ENCODE peak calls at places on chromosome 22, in seven cellular contexts. D is spleen, R is GM12865, N is esophagus squamous epithelium, C is IMR-90, G is fibroblast of mammary gland, Z is type B pancreatic cell. P is an unnamed sample.

GRCh38 chr22:46149493-46149997 is 781 bp upstream of the PPARA start:
- DNase-seq in D (peak; percentile 89), R (peak; percentile 15), N (no peak), C (no peak), G (no peak), Z (no peak), P (no peak)

GRCh38 chr22:28358244-28358777 is 321.3 kb downstream of the TTC28 start:
- DNase-seq in D (no peak), R (no peak), N (no peak), C (no peak), G (no peak), Z (no peak), P (no peak)

GRCh38 chr22:38835888-38836301 is 7.9 kb downstream of the NPTXR start:
- DNase-seq in D (no peak), R (no peak), N (no peak), C (peak; percentile 69), G (peak; percentile 75), Z (no peak), P (no peak)

GRCh38 chr22:35752833-35753189 is 35.1 kb downstream of the APOL5 start:
- DNase-seq in D (no peak), R (no peak), N (no peak), C (no peak), G (no peak), Z (no peak), P (no peak)

GRCh38 chr22:24685804-24686203 is 82.8 kb downstream of the GGT1 start:
- DNase-seq in D (no peak), R (no peak), N (no peak), C (no peak), G (no peak), Z (no peak), P (no peak)

GRCh38 chr22:46085831-46086576 is 64.3 kb upstream of the PPARA start:
- DNase-seq in D (peak; percentile 76), R (no peak), N (no peak), C (no peak), G (peak; percentile 91), Z (no peak), P (peak; percentile 86)

GRCh38 chr22:40733919-40734318 is 54.6 kb downstream of the MCHR1 start:
- DNase-seq in D (no peak), R (no peak), N (no peak), C (no peak), G (no peak), Z (no peak), P (peak; percentile 0)

GRCh38 chr22:35684270-35684700 is 33.4 kb upstream of the APOL5 start:
- DNase-seq in D (no peak), R (peak; percentile 24), N (no peak), C (peak; percentile 38), G (peak; percentile 66), Z (no peak), P (no peak)

GRCh38 chr22:40499187-40499753 is 128.9 kb downstream of the SGSM3 start:
- DNase-seq in D (no peak), R (peak; percentile 72), N (no peak), C (peak; percentile 99), G (peak; percentile 99), Z (no peak), P (no peak)

GRCh38 chr22:31754813-31755212 is 994 bp downstream of the DEPDC5 start:
- DNase-seq in D (no peak), R (peak; percentile 31), N (no peak), C (no peak), G (peak; percentile 28), Z (no peak), P (no peak)

GRCh38 chr22:47294222-47294532 is 531.7 kb downstream of the TBC1D22A start:
- DNase-seq in D (no peak), R (no peak), N (no peak), C (peak; percentile 52), G (peak; percentile 89), Z (no peak), P (no peak)

GRCh38 chr22:48464246-48464645 is 1363.4 kb downstream of the BRD1 start:
- DNase-seq in D (peak; percentile 28), R (no peak), N (no peak), C (no peak), G (no peak), Z (no peak), P (no peak)

GRCh38 chr22:29003975-29004646 is 57.5 kb downstream of the C22orf31 start:
- DNase-seq in D (no peak), R (no peak), N (no peak), C (no peak), G (no peak), Z (no peak), P (no peak)

GRCh38 chr22:45448431-45448830 is 34.9 kb downstream of the RIBC2 start:
- DNase-seq in D (no peak), R (no peak), N (no peak), C (no peak), G (peak; percentile 80), Z (no peak), P (no peak)

GRCh38 chr22:20551805-20552449 is 44.5 kb downstream of the MED15 start:
- DNase-seq in D (peak; percentile 76), R (no peak), N (no peak), C (no peak), G (no peak), Z (no peak), P (peak; percentile 55)

GRCh38 chr22:42906605-42907338 is 49.7 kb upstream of the ARFGAP3 start:
- DNase-seq in D (no peak), R (no peak), N (no peak), C (peak; percentile 16), G (peak; percentile 53), Z (no peak), P (no peak)

GRCh38 chr22:45376703-45377102 is 36.7 kb downstream of the SMC1B start:
- DNase-seq in D (no peak), R (peak; percentile 9), N (no peak), C (no peak), G (peak; percentile 15), Z (no peak), P (no peak)

GRCh38 chr22:48485144-48486135 is 1342.2 kb downstream of the BRD1 start:
- DNase-seq in D (peak; percentile 39), R (no peak), N (no peak), C (no peak), G (no peak), Z (peak; percentile 67), P (peak; percentile 83)

GRCh38 chr22:35564975-35565867 is 24.6 kb downstream of the RASD2 start:
- DNase-seq in D (no peak), R (no peak), N (no peak), C (peak; percentile 78), G (peak; percentile 85), Z (no peak), P (no peak)

GRCh38 chr22:44448271-44448780 is 49.7 kb downstream of the RTL6 start:
- DNase-seq in D (peak; percentile 68), R (peak; percentile 33), N (no peak), C (peak; percentile 94), G (peak; percentile 94), Z (no peak), P (peak; percentile 95)

GRCh38 chr22:25759825-25760231 is 17.8 kb downstream of the MYO18B start:
- DNase-seq in D (no peak), R (no peak), N (no peak), C (peak; percentile 90), G (peak; percentile 98), Z (no peak), P (no peak)

DNA sequence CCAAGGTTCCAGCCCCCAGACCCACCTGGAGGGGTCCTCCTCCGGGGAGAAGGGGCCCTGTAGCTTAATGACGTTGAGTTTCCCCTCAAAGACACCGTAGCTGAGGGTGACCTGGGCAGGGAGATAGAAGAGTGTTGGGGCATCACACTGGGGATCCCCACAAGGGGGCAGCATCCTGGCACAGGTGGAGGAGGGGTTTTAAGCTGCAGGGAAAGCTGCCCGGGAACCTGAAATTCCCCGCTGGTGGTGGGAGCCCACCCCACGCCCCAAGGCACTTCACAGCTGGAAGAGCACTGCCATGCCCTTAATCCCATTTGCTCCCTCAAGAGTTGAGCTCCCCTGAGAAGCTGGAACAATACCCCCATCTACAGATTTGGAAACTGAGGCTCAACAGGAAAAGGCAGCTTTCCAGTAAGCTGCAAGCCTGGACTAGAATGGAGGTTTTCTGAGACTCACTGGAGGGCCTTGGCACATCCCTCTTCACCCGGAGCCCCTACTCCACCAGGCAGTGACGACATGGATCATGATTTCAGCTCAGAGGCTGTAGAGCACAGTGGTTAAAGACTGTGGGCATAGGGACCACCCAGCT is 13.7 kb downstream of the MFNG start:
- DNase-seq in D (no peak), R (peak; percentile 44), N (no peak), C (peak; percentile 28), G (peak; percentile 38), Z (no peak), P (no peak)
- TF ChIP-seq CTCF in D (peak; percentile 54), R (peak; percentile 59), N (peak; percentile 27), C (peak; percentile 60), G (peak; percentile 60), Z (peak; percentile 67), P (peak; percentile 77)

DNA sequence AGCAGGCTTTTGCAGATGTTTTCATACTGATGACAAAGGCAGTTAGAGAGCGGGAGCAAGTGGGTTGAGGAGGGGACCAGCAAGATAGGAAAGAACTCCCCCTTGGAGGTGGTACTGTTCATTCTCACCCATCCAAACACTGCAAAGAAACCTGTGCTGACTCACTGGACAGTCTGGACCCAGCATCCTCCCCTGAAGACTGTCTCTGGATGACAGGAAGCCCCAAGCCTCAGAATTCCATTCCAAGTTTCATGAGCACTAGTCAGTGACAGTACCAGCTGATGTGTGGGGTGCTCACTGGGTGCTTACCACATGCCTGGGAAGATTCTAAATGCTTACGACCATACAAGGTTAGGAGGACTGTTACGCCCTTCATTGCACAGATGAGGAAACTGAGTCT is 160.9 kb downstream of the IGLL1 start:
- DNase-seq in D (no peak), R (no peak), N (no peak), C (no peak), G (no peak), Z (no peak), P (no peak)
- TF ChIP-seq CTCF in D (no peak), R (no peak), N (no peak), C (no peak), G (no peak), Z (no peak), P (no peak)

GRCh38 chr22:50717709-50718351 is 20.2 kb upstream of the ACR start:
- DNase-seq in D (no peak), R (no peak), N (no peak), C (no peak), G (no peak), Z (no peak), P (no peak)
- TF ChIP-seq CTCF in D (no peak), R (no peak), N (no peak), C (no peak), G (no peak), Z (no peak), P (no peak)

DNA sequence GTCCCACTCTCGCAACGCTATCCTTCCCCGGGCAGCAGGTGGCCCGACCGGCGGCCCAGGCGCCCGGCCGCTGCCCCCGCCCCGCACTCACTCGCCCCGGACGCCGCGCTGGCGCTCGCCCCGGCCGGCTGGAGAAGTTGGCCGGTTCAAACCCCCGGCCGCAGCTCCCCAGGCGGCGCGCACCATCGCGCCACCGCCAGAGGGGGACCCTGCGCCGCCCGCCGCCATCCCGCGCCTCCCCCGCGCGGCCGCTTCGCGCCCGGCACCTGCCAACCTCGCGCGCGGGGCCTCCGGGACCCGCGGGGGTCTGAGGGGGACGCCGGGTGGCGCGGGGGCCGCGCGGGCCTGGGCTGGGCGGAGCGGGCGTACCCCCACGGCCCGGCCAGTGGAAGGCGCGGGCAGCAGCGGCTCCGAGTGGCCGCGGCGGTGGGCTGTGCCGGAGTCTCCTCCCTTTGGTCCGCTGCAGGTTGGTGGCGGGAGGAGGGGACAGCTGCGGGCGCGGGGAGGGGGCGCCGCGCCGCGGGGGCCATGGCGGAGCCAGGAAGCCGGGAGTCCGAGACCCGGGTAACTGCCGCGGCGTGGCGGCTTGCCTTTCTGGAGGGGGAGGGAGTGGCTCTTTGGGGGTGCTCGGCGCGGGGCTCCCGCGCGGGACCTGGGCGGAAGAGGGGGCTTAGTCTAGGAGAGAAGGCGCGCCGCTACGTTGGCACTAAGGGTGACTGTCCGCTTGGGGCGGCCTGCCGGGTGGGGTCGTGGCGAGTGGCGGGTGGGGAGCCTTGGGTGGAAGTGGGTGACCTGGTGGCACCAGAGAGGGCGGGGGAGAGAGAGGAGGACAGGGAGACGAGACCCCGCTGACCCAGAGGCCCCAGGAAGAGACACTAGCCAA is at the start of the genes MPST and TST:
- DNase-seq in D (peak; percentile 91), R (peak; percentile 77), N (no peak), C (peak; percentile 61), G (peak; percentile 43), Z (no peak), P (no peak)
- TF ChIP-seq CTCF in D (no peak), R (no peak), N (peak; percentile 53), C (peak; percentile 4), G (no peak), Z (no peak), P (peak; percentile 26)

P was measured in chondrocyte.